ENCODE peak calls at places on chromosomes 6 and 20, in five cellular contexts. P is right lobe of liver; J is effector CD4-positive, alpha-beta T cell; V is activated CD4-positive, alpha-beta T cell treated with anti-CD3 and anti-CD28 coated beads for 48 hours; O is GM04504. D is an unnamed sample.

GRCh38 chr6:3481640-3482039 is 24.8 kb upstream of the SLC22A23 start:
- DNase-seq in O (no peak), J (no peak), V (no peak), P (no peak), D (no peak)

GRCh38 chr6:103797738-103798137 is 1062.0 kb downstream of the HACE1 start:
- DNase-seq in O (no peak), P (no peak), J (no peak), V (no peak), D (peak; percentile 69)

GRCh38 chr20:53608071-53608455 is 14.4 kb upstream of the ZNF217 start:
- DNase-seq in P (no peak), O (no peak), J (no peak), V (no peak), D (no peak)

GRCh38 chr6:3701631-3702030 is 49.9 kb downstream of the PXDC1 start:
- DNase-seq in P (no peak), V (no peak), J (no peak), O (no peak), D (no peak)

GRCh38 chr6:2942916-2943563 is 28.3 kb downstream of the SERPINB6 start:
- DNase-seq in J (no peak), P (no peak), O (no peak), V (no peak), D (no peak)

GRCh38 chr20:22572491-22572890 is 11.9 kb downstream of the FOXA2 start:
- DNase-seq in J (no peak), P (no peak), O (no peak), V (no peak), D (no peak)

GRCh38 chr6:113949499-113949898 is 21.4 kb downstream of the HDAC2 start:
- DNase-seq in O (no peak), P (no peak), V (no peak), J (no peak), D (no peak)

GRCh38 chr6:165135889-165136288 is 173.5 kb downstream of the C6orf118 start:
- DNase-seq in J (no peak), V (no peak), O (no peak), P (no peak), D (no peak)

GRCh38 chr6:46011241-46012085 is 4.2 kb downstream of the CLIC5 start:
- DNase-seq in V (peak; percentile 69), O (no peak), J (peak; percentile 31), P (no peak), D (no peak)

GRCh38 chr6:15242937-15243614 is 2.8 kb upstream of the JARID2 start:
- DNase-seq in O (no peak), V (no peak), P (no peak), J (no peak), D (no peak)

GRCh38 chr6:66481216-66481615 is 774.2 kb upstream of the EYS start:
- DNase-seq in V (no peak), J (no peak), P (no peak), O (no peak), D (no peak)

D was measured in A673.